ENCODE peak calls at places on chromosomes 13 and 19, in six cellular contexts. H, L, T, E, Z and O are unnamed samples.
A peak's percentile ranks its signal among the peaks of the same experiment; 100 is the strongest.

GRCh38 chr13:80824231-80824630 is 483.3 kb upstream of the SPRY2 start:
- DNase-seq in L (no peak), E (no peak), Z (no peak), H (peak; percentile 64), T (no peak), O (no peak)

GRCh38 chr13:40986328-40986856 is 32.7 kb downstream of the ELF1 start:
- DNase-seq in Z (peak; percentile 28), L (no peak), E (no peak), H (peak; percentile 54), T (no peak), O (peak; percentile 60)

GRCh38 chr19:48878219-48879024 is 6.2 kb downstream of the PPP1R15A start:
- DNase-seq in E (peak; percentile 59), L (no peak), Z (no peak), H (no peak), T (no peak), O (peak; percentile 53)

GRCh38 chr13:72004975-72005374 is 138.0 kb upstream of the DACH1 start:
- DNase-seq in Z (no peak), E (no peak), H (no peak), L (no peak), T (no peak), O (peak; percentile 51)

GRCh38 chr13:109939838-109940237 is 153.5 kb upstream of the IRS2 start:
- DNase-seq in Z (no peak), E (no peak), H (no peak), L (no peak), T (no peak), O (no peak)

GRCh38 chr19:14333101-14333871 is 48.0 kb upstream of the ADGRE5 start:
- DNase-seq in T (no peak), Z (no peak), L (no peak), H (no peak), E (peak; percentile 37), O (no peak)

GRCh38 chr13:102978168-102978567 is 88.0 kb downstream of the SLC10A2 start:
- DNase-seq in Z (no peak), L (no peak), E (no peak), H (peak; percentile 57), T (no peak), O (no peak)

GRCh38 chr19:57825501-57825900 is 4.6 kb upstream of the ZNF587B start:
- DNase-seq in Z (no peak), E (no peak), L (no peak), T (no peak), H (no peak), O (no peak)